ENCODE peak calls at places on chromosomes 6 and 20, in nine cellular contexts. F is HepG2, J is H9, W is H1, E is GM23338, P is OCI-LY7, I is GM12878, G is mammary epithelial cell, X is SK-N-SH. L is an unnamed sample.

GRCh38 chr6:39377530-39377929 is 55.0 kb upstream of the KCNK16 start:
- DNase-seq in P (peak; percentile 3), X (peak; percentile 79), E (peak; percentile 93), W (peak; percentile 60), G (peak; percentile 42), I (no peak), F (peak; percentile 33), J (peak; percentile 84), L (peak; percentile 53)

GRCh38 chr6:33905081-33905609 is 101.3 kb upstream of the MLN start:
- DNase-seq in X (no peak), F (no peak), P (no peak), E (no peak), J (no peak), I (peak; percentile 9), G (peak; percentile 14), W (no peak), L (no peak)

GRCh38 chr6:157893238-157893637 is 70.2 kb downstream of the SNX9 start:
- DNase-seq in I (no peak), E (no peak), G (no peak), X (no peak), W (no peak), F (no peak), J (no peak), P (peak; percentile 25), L (no peak)

GRCh38 chr6:46850781-46851180 is 57.6 kb downstream of the MEP1A start:
- DNase-seq in G (peak; percentile 12), P (no peak), J (no peak), F (no peak), I (no peak), X (no peak), E (no peak), W (no peak), L (no peak)

GRCh38 chr20:32792316-32792715 is 27.4 kb upstream of the MAPRE1 start:
- DNase-seq in W (no peak), E (peak; percentile 56), G (peak; percentile 80), I (peak; percentile 53), P (no peak), J (no peak), X (no peak), F (peak; percentile 75), L (no peak)

GRCh38 chr6:21228411-21228810 is 365.1 kb upstream of the SOX4 start:
- DNase-seq in W (no peak), G (peak; percentile 84), J (no peak), E (no peak), P (no peak), X (no peak), I (no peak), F (no peak), L (no peak)

GRCh38 chr6:39347906-39348585 is 25.5 kb upstream of the KCNK16 start:
- DNase-seq in X (peak; percentile 84), W (no peak), F (peak; percentile 46), E (peak; percentile 90), G (peak; percentile 42), J (peak; percentile 83), I (no peak), P (peak; percentile 47), L (peak; percentile 40)

GRCh38 chr6:150831577-150831976 is 33.9 kb upstream of the MTHFD1L start:
- DNase-seq in J (no peak), E (no peak), X (no peak), W (no peak), F (no peak), I (no peak), P (no peak), G (no peak), L (no peak)

GRCh38 chr20:46307139-46307998 is 929 bp downstream of the CDH22 start:
- DNase-seq in E (peak; percentile 92), X (peak; percentile 89), W (peak; percentile 49), F (peak; percentile 44), G (peak; percentile 25), J (peak; percentile 84), P (peak; percentile 62), I (no peak), L (peak; percentile 63)

GRCh38 chr20:32966881-32967781 is 37.1 kb downstream of the SUN5 start:
- DNase-seq in W (no peak), I (peak; percentile 41), P (no peak), J (peak; percentile 21), E (no peak), G (no peak), F (no peak), X (peak; percentile 8), L (no peak)

GRCh38 chr20:62523473-62524203 is 47.8 kb upstream of the GATA5 start:
- DNase-seq in W (no peak), E (peak; percentile 69), J (peak; percentile 80), G (no peak), F (peak; percentile 80), X (peak; percentile 60), I (no peak), P (no peak), L (no peak)

GRCh38 chr20:58472273-58473018 is 42.8 kb downstream of the APCDD1L start:
- DNase-seq in F (no peak), X (no peak), E (no peak), P (no peak), G (no peak), J (no peak), I (no peak), W (no peak), L (no peak)
- H3K79me2 ChIP-seq in F (no peaks in the 10 kb centered on the region), X (no peaks in the 10 kb centered on the region), E (no peaks in the 10 kb centered on the region), P (no peaks in the 10 kb centered on the region), G (no peaks in the 10 kb centered on the region), J (no peaks in the 10 kb centered on the region), I (no peaks in the 10 kb centered on the region), W (no peaks in the 10 kb centered on the region), L (no peaks in the 10 kb centered on the region)

DNA sequence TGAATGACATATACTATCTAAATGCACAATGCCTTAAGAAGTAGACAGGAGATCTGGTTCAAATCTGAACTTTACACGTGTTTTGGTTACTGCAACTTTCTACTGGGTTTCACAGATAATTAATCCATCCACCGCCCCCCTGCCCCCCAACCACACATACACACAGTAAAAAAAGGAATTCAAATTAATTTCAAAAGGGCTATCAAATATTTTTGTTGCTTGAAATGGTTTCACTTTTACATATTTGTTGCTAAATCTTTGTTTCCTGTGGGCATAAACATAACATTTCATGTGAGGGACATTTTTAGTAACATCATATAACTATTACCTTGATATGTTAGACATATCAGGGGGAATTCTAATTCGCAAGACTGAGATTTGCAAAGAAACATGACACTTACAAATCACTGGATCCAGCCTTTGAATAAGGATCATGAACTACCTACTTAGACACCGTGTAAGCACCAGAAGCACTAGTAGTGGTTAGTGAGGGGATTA is 7.5 kb downstream of the NEDD9 start:
- DNase-seq in G (no peak), F (no peak), X (no peak), P (no peak), W (no peak), J (no peak), I (no peak), E (no peak), L (no peak)
- H3K79me2 ChIP-seq in G (peaks cover 57% of the 10 kb centered on the region), F (peaks cover 98% of the 10 kb centered on the region), X (peaks cover 100% of the 10 kb centered on the region), P (no peaks in the 10 kb centered on the region), W (no peaks in the 10 kb centered on the region), J (peaks cover 3% of the 10 kb centered on the region), I (peaks cover 59% of the 10 kb centered on the region), E (peaks cover 44% of the 10 kb centered on the region), L (no peaks in the 10 kb centered on the region)

GRCh38 chr6:166589786-166590574 is 3.5 kb upstream of the RAMACL start:
- DNase-seq in F (no peak), J (no peak), X (peak; percentile 62), I (no peak), E (no peak), W (no peak), P (no peak), G (no peak), L (no peak)

GRCh38 chr6:166589334-166589731 is 2.9 kb upstream of the RAMACL start:
- DNase-seq in P (peak; percentile 5), E (no peak), G (no peak), I (peak; percentile 42), J (no peak), F (no peak), W (no peak), X (no peak), L (no peak)

GRCh38 chr6:166591026-166591425 is 4.5 kb upstream of the RAMACL start:
- DNase-seq in X (no peak), P (no peak), E (no peak), I (no peak), F (no peak), J (no peak), G (no peak), W (no peak), L (no peak)

GRCh38 chr6:166587631-166588413 is 1.3 kb upstream of the RAMACL start:
- DNase-seq in J (no peak), W (no peak), P (peak; percentile 91), X (no peak), G (no peak), E (no peak), I (peak; percentile 58), F (no peak), L (no peak)

DNA sequence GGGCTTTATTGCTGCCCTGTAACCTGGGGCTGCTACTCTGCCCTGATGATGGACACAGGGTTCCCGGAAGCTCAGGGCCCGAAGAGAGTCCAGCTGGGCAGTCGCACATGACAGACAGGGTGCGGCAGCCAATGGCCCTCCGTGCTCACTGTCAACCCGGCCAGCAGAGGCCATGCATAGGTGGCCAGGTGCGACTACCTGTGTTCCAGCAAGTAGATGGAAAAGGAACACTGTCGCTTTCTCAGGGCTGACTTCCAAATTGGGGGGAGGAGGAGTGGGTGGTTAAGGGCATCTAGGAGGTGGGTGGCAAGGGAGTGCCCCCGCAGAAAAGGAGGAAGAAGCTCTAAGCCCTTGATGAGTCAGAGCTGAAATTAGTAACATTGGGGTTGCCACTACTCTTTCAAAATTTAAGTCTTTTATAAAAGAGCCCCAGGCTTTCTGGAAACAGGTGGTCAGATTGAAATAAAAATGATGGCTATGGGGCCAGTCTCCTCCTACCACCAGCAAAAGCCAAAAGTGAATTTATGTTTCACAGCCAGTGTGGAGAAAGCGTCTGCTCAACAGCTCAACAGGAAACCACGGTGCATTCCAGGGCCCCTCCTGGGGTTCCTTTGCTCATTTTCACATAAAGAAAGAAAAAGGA is 2.3 kb upstream of the RAMACL start:
- DNase-seq in E (peak; percentile 54), W (no peak), J (peak; percentile 61), I (peak; percentile 48), G (no peak), P (peak; percentile 42), X (no peak), F (no peak), L (no peak)
- H3K79me2 ChIP-seq in E (peaks cover 77% of the 10 kb centered on the region), W (peaks cover 3% of the 10 kb centered on the region), J (peaks cover 2% of the 10 kb centered on the region), I (no peaks in the 10 kb centered on the region), G (peaks cover 41% of the 10 kb centered on the region), P (no peaks in the 10 kb centered on the region), X (peaks cover 86% of the 10 kb centered on the region), F (no peaks in the 10 kb centered on the region), L (no peaks in the 10 kb centered on the region)

GRCh38 chr20:4162766-4163165 is 147.4 kb upstream of the RNF24 start:
- DNase-seq in J (no peak), I (no peak), X (no peak), P (no peak), F (no peak), G (no peak), E (no peak), W (no peak), L (no peak)

GRCh38 chr20:4160761-4161305 is 145.5 kb upstream of the RNF24 start:
- DNase-seq in J (no peak), P (peak; percentile 50), F (peak; percentile 37), X (no peak), E (peak; percentile 39), W (no peak), I (no peak), G (no peak), L (peak; percentile 77)

GRCh38 chr20:4164246-4164645 is 148.9 kb upstream of the RNF24 start:
- DNase-seq in E (no peak), F (no peak), W (no peak), P (no peak), J (no peak), I (no peak), G (no peak), X (no peak), L (no peak)

GRCh38 chr20:4159765-4160490 is 144.6 kb upstream of the RNF24 start:
- DNase-seq in P (no peak), I (no peak), E (no peak), J (no peak), G (no peak), F (no peak), W (no peak), X (no peak), L (no peak)

GRCh38 chr20:4161447-4162251 is 146.3 kb upstream of the RNF24 start:
- DNase-seq in I (peak; percentile 19), G (peak; percentile 53), F (peak; percentile 25), X (no peak), W (no peak), P (peak; percentile 52), E (peak; percentile 35), J (no peak), L (peak; percentile 57)
- H3K79me2 ChIP-seq in I (no peaks in the 10 kb centered on the region), G (peaks cover 18% of the 10 kb centered on the region), F (peaks cover 65% of the 10 kb centered on the region), X (peaks cover 86% of the 10 kb centered on the region), W (no peaks in the 10 kb centered on the region), P (no peaks in the 10 kb centered on the region), E (no peaks in the 10 kb centered on the region), J (no peaks in the 10 kb centered on the region), L (no peaks in the 10 kb centered on the region)